ENCODE peak calls at places on chromosomes 3 and 15, in six cellular contexts. Y, X, I, O, F and C are unnamed samples.
A peak's percentile ranks its signal among the peaks of the same experiment; 100 is the strongest.

GRCh38 chr15:73946046-73946678 is 19.9 kb downstream of the LOXL1 start:
- DNase-seq in Y (no peak), X (no peak), I (no peak), O (no peak), F (no peak), C (no peak)

GRCh38 chr3:134860141-134860540 is 65.1 kb downstream of the EPHB1 start:
- DNase-seq in Y (no peak), X (no peak), I (no peak), O (no peak), F (no peak), C (no peak)

GRCh38 chr3:128973988-128974564 is 19.8 kb downstream of the CFAP92 start:
- DNase-seq in Y (no peak), X (no peak), I (peak; percentile 81), O (no peak), F (no peak), C (no peak)

GRCh38 chr3:52437326-52438103 is 7.4 kb downstream of the SEMA3G start:
- DNase-seq in Y (no peak), X (no peak), I (no peak), O (no peak), F (no peak), C (no peak)

GRCh38 chr3:188272481-188273372 is 118.8 kb downstream of the LPP start:
- DNase-seq in Y (no peak), X (no peak), I (peak; percentile 32), O (no peak), F (no peak), C (no peak)

GRCh38 chr3:24242012-24242698 is 252.5 kb downstream of the THRB start:
- DNase-seq in Y (peak; percentile 61), X (no peak), I (no peak), O (no peak), F (no peak), C (no peak)

GRCh38 chr3:33131328-33132018 is 17.7 kb downstream of the CRTAP start:
- DNase-seq in Y (peak; percentile 41), X (peak; percentile 44), I (peak; percentile 77), O (peak; percentile 33), F (no peak), C (no peak)

GRCh38 chr15:80173022-80173759 is 20.4 kb downstream of the FAH start:
- DNase-seq in Y (peak; percentile 51), X (peak; percentile 42), I (peak; percentile 28), O (peak; percentile 61), F (peak; percentile 57), C (no peak)

GRCh38 chr3:30664884-30665283 is 58.5 kb downstream of the TGFBR2 start:
- DNase-seq in Y (no peak), X (no peak), I (peak; percentile 85), O (no peak), F (no peak), C (no peak)

GRCh38 chr15:29698030-29698701 is 124.1 kb downstream of the TJP1 start:
- DNase-seq in Y (peak; percentile 7), X (peak; percentile 68), I (no peak), O (no peak), F (no peak), C (no peak)

GRCh38 chr3:102235679-102236078 is 199.1 kb upstream of the ZPLD1 start:
- DNase-seq in Y (no peak), X (no peak), I (peak; percentile 18), O (no peak), F (no peak), C (no peak)

GRCh38 chr3:126197854-126198584 is 17.6 kb upstream of the ALDH1L1 start:
- DNase-seq in Y (peak; percentile 30), X (peak; percentile 67), I (peak; percentile 48), O (no peak), F (peak; percentile 40), C (no peak)

GRCh38 chr3:49257187-49257586 is 19.8 kb downstream of the C3orf62 start:
- DNase-seq in Y (no peak), X (no peak), I (no peak), O (no peak), F (no peak), C (no peak)

GRCh38 chr15:62647195-62647865 is 395.2 kb upstream of the TPM1 start:
- DNase-seq in Y (no peak), X (peak; percentile 92), I (no peak), O (no peak), F (no peak), C (no peak)

GRCh38 chr3:38579551-38580449 is 69.7 kb downstream of the SCN5A start:
- DNase-seq in Y (no peak), X (no peak), I (no peak), O (peak; percentile 3), F (no peak), C (no peak)

GRCh38 chr3:170632780-170633179 is 46.9 kb upstream of the SLC7A14 start:
- DNase-seq in Y (no peak), X (no peak), I (no peak), O (no peak), F (no peak), C (no peak)

GRCh38 chr3:120661963-120662347 is 20.1 kb downstream of the HGD start:
- DNase-seq in Y (no peak), X (no peak), I (no peak), O (no peak), F (no peak), C (no peak)

GRCh38 chr15:73686781-73687256 is 2.6 kb downstream of the CD276 start:
- DNase-seq in Y (no peak), X (no peak), I (no peak), O (no peak), F (no peak), C (no peak)

GRCh38 chr3:100402150-100402706 is 889 bp downstream of the LNP1 start:
- DNase-seq in Y (peak; percentile 72), X (no peak), I (peak; percentile 70), O (no peak), F (no peak), C (no peak)